ENCODE peak calls at places on chromosomes 12 and 14, in six cellular contexts. F is CD8-positive, alpha-beta memory T cell; Z is MG63; Y is left ventricle myocardium inferior; W is lung; C is AG10803. D is an unnamed sample.

GRCh38 chr12:81639196-81639595 is 120.0 kb downstream of the PPFIA2 start:
- DNase-seq in C (no peak), Y (no peak), F (no peak), W (no peak), Z (no peak), D (no peak)

GRCh38 chr12:24360057-24360456 is 410.6 kb upstream of the SOX5 start:
- DNase-seq in C (no peak), Y (no peak), W (no peak), Z (no peak), F (no peak), D (no peak)

GRCh38 chr12:21780786-21781185 is 6.3 kb upstream of the KCNJ8 start:
- DNase-seq in C (no peak), F (no peak), Z (no peak), W (no peak), Y (no peak), D (no peak)

GRCh38 chr14:93456356-93456755 is 25.6 kb downstream of the UNC79 start:
- DNase-seq in F (no peak), Y (no peak), W (no peak), C (no peak), Z (no peak), D (no peak)

GRCh38 chr12:95412826-95413311 is 61.1 kb upstream of the METAP2 start:
- DNase-seq in F (no peak), W (no peak), Z (peak; percentile 87), Y (no peak), C (peak; percentile 99), D (no peak)

GRCh38 chr12:2719405-2719804 is 75.4 kb upstream of the FKBP4 start:
- DNase-seq in Z (no peak), W (no peak), C (no peak), F (no peak), Y (no peak), D (no peak)

GRCh38 chr12:65568517-65568916 is 255.8 kb upstream of the HMGA2 start:
- DNase-seq in W (no peak), F (no peak), Z (peak; percentile 26), Y (no peak), C (no peak), D (no peak)

GRCh38 chr12:115710104-115710564 is 567.4 kb downstream of the MED13L start:
- DNase-seq in C (peak; percentile 84), Z (peak; percentile 93), W (no peak), Y (peak; percentile 34), F (no peak), D (no peak)

GRCh38 chr12:28955491-28955890 is 193.6 kb upstream of the FAR2 start:
- DNase-seq in W (no peak), C (peak; percentile 41), Y (no peak), F (no peak), Z (no peak), D (no peak)

DNA sequence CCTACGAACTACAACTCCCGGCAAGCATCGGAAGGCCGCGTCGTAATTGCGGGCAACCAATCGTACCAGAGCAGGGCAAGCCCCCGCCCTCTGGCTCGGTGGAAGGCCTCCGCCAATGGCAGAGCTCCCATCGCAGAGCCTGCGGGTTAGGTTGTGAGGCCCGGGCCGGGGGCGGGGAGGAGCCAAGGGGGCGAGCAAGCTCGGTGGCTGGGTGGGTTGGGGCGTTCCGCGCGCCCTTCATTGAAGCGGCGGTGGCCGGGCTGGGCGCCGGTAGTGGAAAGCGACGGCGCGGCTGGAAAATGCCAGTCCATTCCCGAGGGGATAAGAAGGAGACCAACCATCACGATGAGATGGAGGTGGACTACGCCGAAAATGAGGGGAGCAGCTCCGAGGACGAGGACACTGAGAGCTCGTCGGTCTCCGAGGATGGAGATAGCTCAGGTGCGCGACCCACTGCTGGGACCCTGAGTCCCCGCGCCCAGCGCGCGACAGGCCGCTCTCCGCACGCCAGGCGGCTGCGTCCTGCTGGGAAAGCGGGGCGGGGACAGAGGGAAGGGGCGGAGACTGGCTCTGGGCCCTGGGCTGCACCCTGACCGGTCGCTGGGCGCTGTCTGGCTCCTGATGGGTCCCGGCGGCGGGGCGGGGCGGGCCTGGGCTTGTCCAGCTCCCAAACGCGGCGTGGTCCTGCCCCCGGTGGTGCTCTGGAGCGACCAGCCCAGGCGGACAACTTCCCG is at the start of gene BRMS1L:
- DNase-seq in F (peak; percentile 96), Z (peak; percentile 97), W (peak; percentile 98), C (peak; percentile 99), Y (peak; percentile 99), D (peak; percentile 99)
- H3K4me3 ChIP-seq in F (peak within 1 kb of the TSS; percentile 79), Z (peak within 1 kb of the TSS; percentile 69), W (peak within 1 kb of the TSS; percentile 89), C (peak within 1 kb of the TSS; percentile 99), Y (peak within 1 kb of the TSS; percentile 92), D (peak within 1 kb of the TSS; percentile 86)

DNA sequence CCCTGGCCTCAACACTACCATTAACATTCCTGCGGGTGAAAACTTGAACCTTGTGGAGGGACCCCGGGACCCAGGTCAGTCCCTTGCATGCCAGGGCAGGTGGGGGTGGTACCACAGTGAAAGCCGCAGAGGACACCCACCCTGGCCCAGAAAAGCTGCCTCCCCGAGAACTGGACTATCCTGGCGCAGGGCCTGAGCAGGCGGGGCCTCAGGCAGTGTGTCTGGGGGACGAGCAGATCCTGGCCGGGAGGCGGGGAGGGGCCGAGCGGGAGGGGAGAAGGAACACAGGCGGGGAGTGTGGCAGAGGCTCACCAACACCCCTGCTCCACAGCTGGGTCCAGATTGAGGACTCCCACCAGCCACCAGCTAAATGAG is 10.0 kb downstream of the AHNAK2 start:
- DNase-seq in C (peak; percentile 38), Y (peak; percentile 82), F (no peak), W (peak; percentile 56), Z (no peak), D (no peak)
- H3K4me3 ChIP-seq in C (peak overlapping the region; percentile 82), Y (peak overlapping the region; percentile 60), F (no peak overlapping the region), W (no peak overlapping the region), Z (no peak overlapping the region), D (no peak overlapping the region)

GRCh38 chr14:64186231-64187129 is 107.7 kb downstream of the ESR2 start:
- DNase-seq in F (no peak), C (no peak), Y (no peak), Z (no peak), W (no peak), D (no peak)
- H3K4me3 ChIP-seq in F (no peak overlapping the region), C (no peak overlapping the region), Y (no peak overlapping the region), Z (no peak overlapping the region), W (no peak overlapping the region), D (no peak overlapping the region)

GRCh38 chr12:126989532-126989931 is 1277.4 kb upstream of the TMEM132C start:
- DNase-seq in Z (no peak), Y (no peak), F (no peak), W (no peak), C (no peak), D (no peak)
- H3K4me3 ChIP-seq in Z (no peak overlapping the region), Y (no peak overlapping the region), F (no peak overlapping the region), W (no peak overlapping the region), C (no peak overlapping the region), D (no peak overlapping the region)